ENCODE peak calls at places on chromosomes 6 and 20, in seven cellular contexts. One of them, this sample, is unnamed.

GRCh38 chr20:45742596-45742995 is 20.4 kb downstream of the SPINT4 start:
- DNase-seq in left ventricle myocardium inferior: no peak
- DNase-seq in endodermal cell: no peak
- DNase-seq in heart left ventricle: no peak
- DNase-seq in ascending aorta: no peak
- DNase-seq in AG09309: no peak
- DNase-seq in CD4-positive, CD25-positive, alpha-beta regulatory T cell: no peak
- DNase-seq in this sample: no peak

GRCh38 chr20:17613328-17614175 is 43.7 kb downstream of the DSTN start:
- DNase-seq in left ventricle myocardium inferior: no peak
- DNase-seq in endodermal cell: peak
- DNase-seq in heart left ventricle: no peak
- DNase-seq in ascending aorta: peak
- DNase-seq in AG09309: no peak
- DNase-seq in CD4-positive, CD25-positive, alpha-beta regulatory T cell: no peak
- DNase-seq in this sample: no peak

GRCh38 chr20:45470262-45470931 is 844 bp downstream of the WFDC2 start:
- DNase-seq in left ventricle myocardium inferior: no peak
- DNase-seq in endodermal cell: peak
- DNase-seq in heart left ventricle: no peak
- DNase-seq in ascending aorta: no peak
- DNase-seq in AG09309: no peak
- DNase-seq in CD4-positive, CD25-positive, alpha-beta regulatory T cell: no peak
- DNase-seq in this sample: no peak

GRCh38 chr6:116417661-116418060 is 43.5 kb upstream of the CALHM6 start:
- DNase-seq in left ventricle myocardium inferior: no peak
- DNase-seq in endodermal cell: no peak
- DNase-seq in heart left ventricle: no peak
- DNase-seq in ascending aorta: no peak
- DNase-seq in AG09309: no peak
- DNase-seq in CD4-positive, CD25-positive, alpha-beta regulatory T cell: no peak
- DNase-seq in this sample: no peak

GRCh38 chr20:41137412-41138216 is at the start of gene PLCG1:
- DNase-seq in left ventricle myocardium inferior: peak
- DNase-seq in endodermal cell: peak
- DNase-seq in heart left ventricle: peak
- DNase-seq in ascending aorta: peak
- DNase-seq in AG09309: no peak
- DNase-seq in CD4-positive, CD25-positive, alpha-beta regulatory T cell: peak
- DNase-seq in this sample: peak

GRCh38 chr20:59813126-59813947 is 120.1 kb downstream of the SYCP2 start:
- DNase-seq in left ventricle myocardium inferior: no peak
- DNase-seq in endodermal cell: peak
- DNase-seq in heart left ventricle: no peak
- DNase-seq in ascending aorta: no peak
- DNase-seq in AG09309: no peak
- DNase-seq in CD4-positive, CD25-positive, alpha-beta regulatory T cell: no peak
- DNase-seq in this sample: no peak

GRCh38 chr6:75166236-75166635 is 39.6 kb downstream of the COL12A1 start:
- DNase-seq in left ventricle myocardium inferior: no peak
- DNase-seq in endodermal cell: no peak
- DNase-seq in heart left ventricle: no peak
- DNase-seq in ascending aorta: no peak
- DNase-seq in AG09309: no peak
- DNase-seq in CD4-positive, CD25-positive, alpha-beta regulatory T cell: no peak
- DNase-seq in this sample: no peak

GRCh38 chr6:2868637-2869379 is 27.1 kb upstream of the SERPINB1 start:
- DNase-seq in left ventricle myocardium inferior: no peak
- DNase-seq in endodermal cell: peak
- DNase-seq in heart left ventricle: no peak
- DNase-seq in ascending aorta: no peak
- DNase-seq in AG09309: no peak
- DNase-seq in CD4-positive, CD25-positive, alpha-beta regulatory T cell: no peak
- DNase-seq in this sample: no peak

GRCh38 chr6:3355358-3356055 is 96.8 kb downstream of the PSMG4 start:
- DNase-seq in left ventricle myocardium inferior: no peak
- DNase-seq in endodermal cell: peak
- DNase-seq in heart left ventricle: peak
- DNase-seq in ascending aorta: peak
- DNase-seq in AG09309: no peak
- DNase-seq in CD4-positive, CD25-positive, alpha-beta regulatory T cell: peak
- DNase-seq in this sample: no peak

GRCh38 chr6:27441001-27441400 is 31.9 kb downstream of the ZNF184 start:
- DNase-seq in left ventricle myocardium inferior: no peak
- DNase-seq in endodermal cell: no peak
- DNase-seq in heart left ventricle: no peak
- DNase-seq in ascending aorta: no peak
- DNase-seq in AG09309: no peak
- DNase-seq in CD4-positive, CD25-positive, alpha-beta regulatory T cell: no peak
- DNase-seq in this sample: no peak

GRCh38 chr6:35710241-35710847 is 21.6 kb upstream of the FKBP5 start:
- DNase-seq in left ventricle myocardium inferior: no peak
- DNase-seq in endodermal cell: peak
- DNase-seq in heart left ventricle: no peak
- DNase-seq in ascending aorta: no peak
- DNase-seq in AG09309: no peak
- DNase-seq in CD4-positive, CD25-positive, alpha-beta regulatory T cell: no peak
- DNase-seq in this sample: no peak

GRCh38 chr20:23266530-23267398 is 83.8 kb upstream of the NXT1 start:
- DNase-seq in left ventricle myocardium inferior: no peak
- DNase-seq in endodermal cell: peak
- DNase-seq in heart left ventricle: no peak
- DNase-seq in ascending aorta: no peak
- DNase-seq in AG09309: no peak
- DNase-seq in CD4-positive, CD25-positive, alpha-beta regulatory T cell: no peak
- DNase-seq in this sample: no peak

GRCh38 chr6:10398439-10399218 is 16.2 kb downstream of the TFAP2A start:
- DNase-seq in left ventricle myocardium inferior: no peak
- DNase-seq in endodermal cell: no peak
- DNase-seq in heart left ventricle: no peak
- DNase-seq in ascending aorta: no peak
- DNase-seq in AG09309: no peak
- DNase-seq in CD4-positive, CD25-positive, alpha-beta regulatory T cell: no peak
- DNase-seq in this sample: no peak

GRCh38 chr20:3239026-3239866 is at the start of gene SLC4A11:
- DNase-seq in left ventricle myocardium inferior: peak
- DNase-seq in endodermal cell: peak
- DNase-seq in heart left ventricle: peak
- DNase-seq in ascending aorta: peak
- DNase-seq in AG09309: no peak
- DNase-seq in CD4-positive, CD25-positive, alpha-beta regulatory T cell: no peak
- DNase-seq in this sample: peak

GRCh38 chr20:63977392-63978276 is 1.8 kb downstream of the SAMD10 start:
- DNase-seq in left ventricle myocardium inferior: no peak
- DNase-seq in endodermal cell: peak
- DNase-seq in heart left ventricle: peak
- DNase-seq in ascending aorta: no peak
- DNase-seq in AG09309: no peak
- DNase-seq in CD4-positive, CD25-positive, alpha-beta regulatory T cell: no peak
- DNase-seq in this sample: peak

GRCh38 chr20:33262658-33263065 is 20.4 kb upstream of the BPIFB1 start:
- DNase-seq in left ventricle myocardium inferior: no peak
- DNase-seq in endodermal cell: peak
- DNase-seq in heart left ventricle: no peak
- DNase-seq in ascending aorta: no peak
- DNase-seq in AG09309: no peak
- DNase-seq in CD4-positive, CD25-positive, alpha-beta regulatory T cell: no peak
- DNase-seq in this sample: peak

GRCh38 chr20:10665791-10666190 is 8.0 kb downstream of the JAG1 start:
- DNase-seq in left ventricle myocardium inferior: no peak
- DNase-seq in endodermal cell: peak
- DNase-seq in heart left ventricle: no peak
- DNase-seq in ascending aorta: no peak
- DNase-seq in AG09309: no peak
- DNase-seq in CD4-positive, CD25-positive, alpha-beta regulatory T cell: no peak
- DNase-seq in this sample: peak
- H3K4me3 ChIP-seq in left ventricle myocardium inferior: peak
- H3K4me3 ChIP-seq in endodermal cell: no peak
- H3K4me3 ChIP-seq in heart left ventricle: peak
- H3K4me3 ChIP-seq in ascending aorta: no peak
- H3K4me3 ChIP-seq in AG09309: no peak
- H3K4me3 ChIP-seq in CD4-positive, CD25-positive, alpha-beta regulatory T cell: no peak
- H3K4me3 ChIP-seq in this sample: no peak

GRCh38 chr6:148770408-148771211 is 23.8 kb downstream of the UST start:
- DNase-seq in left ventricle myocardium inferior: no peak
- DNase-seq in endodermal cell: no peak
- DNase-seq in heart left ventricle: no peak
- DNase-seq in ascending aorta: no peak
- DNase-seq in AG09309: no peak
- DNase-seq in CD4-positive, CD25-positive, alpha-beta regulatory T cell: no peak
- DNase-seq in this sample: no peak
- H3K4me3 ChIP-seq in left ventricle myocardium inferior: no peak
- H3K4me3 ChIP-seq in endodermal cell: no peak
- H3K4me3 ChIP-seq in heart left ventricle: no peak
- H3K4me3 ChIP-seq in ascending aorta: no peak
- H3K4me3 ChIP-seq in AG09309: no peak
- H3K4me3 ChIP-seq in CD4-positive, CD25-positive, alpha-beta regulatory T cell: no peak
- H3K4me3 ChIP-seq in this sample: no peak

DNA sequence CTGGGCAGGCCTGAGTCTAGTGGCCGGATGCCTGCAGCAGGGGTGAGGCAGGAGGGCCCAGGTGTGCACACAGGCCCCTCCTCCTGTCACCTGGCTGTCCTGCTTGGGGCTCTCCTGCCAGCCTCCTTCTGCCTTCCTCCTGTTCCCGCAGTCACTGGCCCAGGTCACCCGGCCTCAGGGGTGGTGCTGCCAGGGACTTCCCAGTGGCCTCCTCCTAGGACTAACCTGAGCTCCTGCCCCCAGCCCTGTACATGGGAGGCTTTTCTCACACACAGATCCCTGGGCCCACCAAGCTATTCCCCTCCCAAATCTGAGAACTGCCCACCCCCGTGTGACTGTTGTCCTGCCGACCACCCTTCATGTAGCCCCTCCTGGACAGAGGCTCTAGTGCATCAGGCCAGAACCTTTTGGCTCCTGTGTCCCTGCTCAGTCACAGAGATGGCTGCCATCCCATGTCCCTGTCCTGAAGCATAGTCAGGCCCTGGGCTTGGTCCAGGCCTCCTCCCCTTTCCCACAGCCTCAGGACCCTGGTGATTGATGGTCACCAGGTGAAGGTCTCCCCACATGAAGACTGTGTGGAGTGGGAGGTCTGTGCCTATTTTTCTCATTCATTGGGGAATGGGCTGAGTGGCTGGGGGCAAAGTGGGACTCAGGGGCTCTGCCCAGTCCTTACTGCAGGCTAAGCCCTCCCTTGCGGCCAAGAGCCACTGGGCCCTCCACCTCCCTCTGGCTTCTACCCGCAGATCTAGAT is 1.1 kb upstream of the ULBP1 start:
- DNase-seq in left ventricle myocardium inferior: no peak
- DNase-seq in endodermal cell: no peak
- DNase-seq in heart left ventricle: no peak
- DNase-seq in ascending aorta: no peak
- DNase-seq in AG09309: no peak
- DNase-seq in CD4-positive, CD25-positive, alpha-beta regulatory T cell: no peak
- DNase-seq in this sample: no peak
- H3K4me3 ChIP-seq in left ventricle myocardium inferior: peak
- H3K4me3 ChIP-seq in endodermal cell: peak
- H3K4me3 ChIP-seq in heart left ventricle: peak
- H3K4me3 ChIP-seq in ascending aorta: peak
- H3K4me3 ChIP-seq in AG09309: no peak
- H3K4me3 ChIP-seq in CD4-positive, CD25-positive, alpha-beta regulatory T cell: no peak
- H3K4me3 ChIP-seq in this sample: no peak

DNA sequence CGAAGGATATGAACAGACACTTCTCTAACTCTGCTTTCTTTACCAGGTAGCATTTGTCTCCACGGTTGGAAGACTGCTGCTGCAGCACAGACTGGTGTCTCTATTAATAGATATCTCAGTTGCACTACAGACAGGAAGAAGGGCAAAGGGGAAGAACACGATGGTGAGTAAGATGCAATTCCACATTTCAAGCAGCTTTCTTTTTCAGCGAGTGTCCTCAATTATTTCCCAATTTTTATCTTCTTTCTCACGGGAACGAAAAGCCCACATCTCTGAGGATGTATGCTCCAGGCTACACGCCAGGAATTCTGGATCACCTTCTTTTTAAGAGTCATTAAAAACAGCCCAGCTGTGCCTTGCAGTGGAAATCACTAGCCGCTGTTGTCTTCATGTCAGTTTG is 311.6 kb upstream of the ECI2 start:
- DNase-seq in left ventricle myocardium inferior: no peak
- DNase-seq in endodermal cell: no peak
- DNase-seq in heart left ventricle: peak
- DNase-seq in ascending aorta: no peak
- DNase-seq in AG09309: peak
- DNase-seq in CD4-positive, CD25-positive, alpha-beta regulatory T cell: no peak
- DNase-seq in this sample: peak
- H3K4me3 ChIP-seq in left ventricle myocardium inferior: peak
- H3K4me3 ChIP-seq in endodermal cell: no peak
- H3K4me3 ChIP-seq in heart left ventricle: peak
- H3K4me3 ChIP-seq in ascending aorta: no peak
- H3K4me3 ChIP-seq in AG09309: no peak
- H3K4me3 ChIP-seq in CD4-positive, CD25-positive, alpha-beta regulatory T cell: no peak
- H3K4me3 ChIP-seq in this sample: no peak

GRCh38 chr6:72865467-72865866 is 243.6 kb downstream of the KCNQ5 start:
- DNase-seq in left ventricle myocardium inferior: no peak
- DNase-seq in endodermal cell: no peak
- DNase-seq in heart left ventricle: no peak
- DNase-seq in ascending aorta: no peak
- DNase-seq in AG09309: no peak
- DNase-seq in CD4-positive, CD25-positive, alpha-beta regulatory T cell: no peak
- DNase-seq in this sample: peak
- H3K4me3 ChIP-seq in left ventricle myocardium inferior: no peak
- H3K4me3 ChIP-seq in endodermal cell: no peak
- H3K4me3 ChIP-seq in heart left ventricle: no peak
- H3K4me3 ChIP-seq in ascending aorta: no peak
- H3K4me3 ChIP-seq in AG09309: no peak
- H3K4me3 ChIP-seq in CD4-positive, CD25-positive, alpha-beta regulatory T cell: no peak
- H3K4me3 ChIP-seq in this sample: no peak